ENCODE peak calls at places on chromosomes 13 and 19, in nine cellular contexts. One of them, this sample, is unnamed.
A peak's percentile ranks its signal among the peaks of the same experiment; 100 is the strongest.

GRCh38 chr13:33639158-33639557 is 178.8 kb upstream of the RFC3 start:
- DNase-seq in heart left ventricle: no peak
- DNase-seq in GM23338: no peak
- DNase-seq in SK-N-SH: no peak
- DNase-seq in hepatocyte: peak; percentile 62
- DNase-seq in right lobe of liver: peak; percentile 28
- DNase-seq in Peyer's patch: no peak
- DNase-seq in RWPE2: no peak
- DNase-seq in right atrium auricular region: peak; percentile 68
- DNase-seq in this sample: peak; percentile 73

GRCh38 chr13:110455941-110456340 is 105.6 kb downstream of the RAB20 start:
- DNase-seq in right atrium auricular region: peak; percentile 85
- DNase-seq in heart left ventricle: peak; percentile 69
- DNase-seq in GM23338: peak; percentile 91
- DNase-seq in RWPE2: no peak
- DNase-seq in Peyer's patch: peak; percentile 82
- DNase-seq in SK-N-SH: peak; percentile 91
- DNase-seq in hepatocyte: peak; percentile 89
- DNase-seq in right lobe of liver: peak; percentile 84
- DNase-seq in this sample: peak; percentile 63

GRCh38 chr13:31803327-31803726 is 64.0 kb downstream of the RXFP2 start:
- DNase-seq in right lobe of liver: no peak
- DNase-seq in right atrium auricular region: no peak
- DNase-seq in heart left ventricle: no peak
- DNase-seq in GM23338: no peak
- DNase-seq in RWPE2: no peak
- DNase-seq in hepatocyte: no peak
- DNase-seq in SK-N-SH: no peak
- DNase-seq in Peyer's patch: no peak
- DNase-seq in this sample: no peak

GRCh38 chr13:19252381-19252780 is 70.8 kb upstream of the TUBA3C start:
- DNase-seq in right atrium auricular region: no peak
- DNase-seq in SK-N-SH: no peak
- DNase-seq in right lobe of liver: no peak
- DNase-seq in heart left ventricle: no peak
- DNase-seq in hepatocyte: no peak
- DNase-seq in RWPE2: no peak
- DNase-seq in GM23338: no peak
- DNase-seq in Peyer's patch: no peak
- DNase-seq in this sample: no peak

GRCh38 chr19:53865918-53866696 is 1.6 kb upstream of the MYADM start:
- DNase-seq in RWPE2: no peak
- DNase-seq in right lobe of liver: peak; percentile 62
- DNase-seq in hepatocyte: peak; percentile 91
- DNase-seq in heart left ventricle: peak; percentile 80
- DNase-seq in GM23338: peak; percentile 85
- DNase-seq in SK-N-SH: peak; percentile 87
- DNase-seq in right atrium auricular region: peak; percentile 84
- DNase-seq in Peyer's patch: peak; percentile 84
- DNase-seq in this sample: peak; percentile 82

GRCh38 chr13:24493356-24493755 is 19.2 kb downstream of the PARP4 start:
- DNase-seq in Peyer's patch: no peak
- DNase-seq in heart left ventricle: no peak
- DNase-seq in right lobe of liver: no peak
- DNase-seq in GM23338: no peak
- DNase-seq in hepatocyte: no peak
- DNase-seq in SK-N-SH: no peak
- DNase-seq in RWPE2: no peak
- DNase-seq in right atrium auricular region: no peak
- DNase-seq in this sample: no peak

GRCh38 chr19:38073806-38074685 is 150.0 kb downstream of the DPF1 start:
- DNase-seq in heart left ventricle: no peak
- DNase-seq in RWPE2: no peak
- DNase-seq in SK-N-SH: peak; percentile 69
- DNase-seq in right atrium auricular region: no peak
- DNase-seq in GM23338: peak; percentile 81
- DNase-seq in Peyer's patch: peak; percentile 60
- DNase-seq in hepatocyte: peak; percentile 34
- DNase-seq in right lobe of liver: no peak
- DNase-seq in this sample: no peak

GRCh38 chr13:105442941-105443340 is 1092.5 kb downstream of the EFNB2 start:
- DNase-seq in Peyer's patch: no peak
- DNase-seq in RWPE2: no peak
- DNase-seq in right atrium auricular region: no peak
- DNase-seq in hepatocyte: peak; percentile 72
- DNase-seq in SK-N-SH: no peak
- DNase-seq in heart left ventricle: peak; percentile 18
- DNase-seq in right lobe of liver: no peak
- DNase-seq in GM23338: no peak
- DNase-seq in this sample: no peak

GRCh38 chr13:50130686-50131051 is 115.4 kb downstream of the KCNRG start:
- DNase-seq in hepatocyte: peak; percentile 22
- DNase-seq in RWPE2: no peak
- DNase-seq in right lobe of liver: peak; percentile 38
- DNase-seq in heart left ventricle: peak; percentile 32
- DNase-seq in SK-N-SH: peak; percentile 75
- DNase-seq in right atrium auricular region: no peak
- DNase-seq in GM23338: peak; percentile 44
- DNase-seq in Peyer's patch: peak; percentile 59
- DNase-seq in this sample: no peak

GRCh38 chr19:31641591-31641990 is 292.4 kb upstream of the TSHZ3 start:
- DNase-seq in GM23338: no peak
- DNase-seq in Peyer's patch: no peak
- DNase-seq in right atrium auricular region: no peak
- DNase-seq in hepatocyte: no peak
- DNase-seq in heart left ventricle: no peak
- DNase-seq in right lobe of liver: no peak
- DNase-seq in RWPE2: no peak
- DNase-seq in SK-N-SH: no peak
- DNase-seq in this sample: no peak

GRCh38 chr19:10872551-10873107 is 1.3 kb downstream of the CARM1 start:
- DNase-seq in RWPE2: no peak
- DNase-seq in GM23338: no peak
- DNase-seq in hepatocyte: no peak
- DNase-seq in heart left ventricle: no peak
- DNase-seq in right lobe of liver: no peak
- DNase-seq in SK-N-SH: no peak
- DNase-seq in Peyer's patch: no peak
- DNase-seq in right atrium auricular region: no peak
- DNase-seq in this sample: no peak

GRCh38 chr13:47480121-47480520 is 521.0 kb downstream of the SUCLA2 start:
- DNase-seq in hepatocyte: no peak
- DNase-seq in RWPE2: no peak
- DNase-seq in GM23338: no peak
- DNase-seq in heart left ventricle: no peak
- DNase-seq in right lobe of liver: no peak
- DNase-seq in SK-N-SH: no peak
- DNase-seq in Peyer's patch: no peak
- DNase-seq in right atrium auricular region: no peak
- DNase-seq in this sample: no peak

GRCh38 chr19:35206379-35206778 is 22.2 kb downstream of the FAM187B start:
- DNase-seq in GM23338: no peak
- DNase-seq in RWPE2: no peak
- DNase-seq in SK-N-SH: no peak
- DNase-seq in right atrium auricular region: no peak
- DNase-seq in Peyer's patch: no peak
- DNase-seq in right lobe of liver: no peak
- DNase-seq in hepatocyte: no peak
- DNase-seq in heart left ventricle: no peak
- DNase-seq in this sample: no peak

GRCh38 chr13:112545866-112546265 is 42.1 kb downstream of the TUBGCP3 start:
- DNase-seq in Peyer's patch: no peak
- DNase-seq in right lobe of liver: no peak
- DNase-seq in RWPE2: no peak
- DNase-seq in GM23338: no peak
- DNase-seq in SK-N-SH: no peak
- DNase-seq in right atrium auricular region: no peak
- DNase-seq in hepatocyte: peak; percentile 51
- DNase-seq in heart left ventricle: no peak
- DNase-seq in this sample: no peak

GRCh38 chr13:52454459-52454824 is 836 bp upstream of the CKAP2 start:
- DNase-seq in right atrium auricular region: no peak
- DNase-seq in hepatocyte: peak; percentile 29
- DNase-seq in SK-N-SH: peak; percentile 34
- DNase-seq in RWPE2: no peak
- DNase-seq in Peyer's patch: no peak
- DNase-seq in GM23338: peak; percentile 12
- DNase-seq in heart left ventricle: no peak
- DNase-seq in right lobe of liver: no peak
- DNase-seq in this sample: no peak

GRCh38 chr19:44845286-44845611 is 848 bp upstream of the NECTIN2 start:
- DNase-seq in heart left ventricle: no peak
- DNase-seq in hepatocyte: no peak
- DNase-seq in RWPE2: no peak
- DNase-seq in GM23338: no peak
- DNase-seq in SK-N-SH: no peak
- DNase-seq in right atrium auricular region: no peak
- DNase-seq in Peyer's patch: no peak
- DNase-seq in right lobe of liver: peak; percentile 62
- DNase-seq in this sample: peak; percentile 64
- H3K4me3 ChIP-seq in heart left ventricle: peak overlapping the region; percentile 63
- H3K4me3 ChIP-seq in hepatocyte: peak overlapping the region; percentile 39
- H3K4me3 ChIP-seq in RWPE2: peak overlapping the region; percentile 100
- H3K4me3 ChIP-seq in GM23338: peak overlapping the region; percentile 79
- H3K4me3 ChIP-seq in SK-N-SH: peak overlapping the region; percentile 74
- H3K4me3 ChIP-seq in right atrium auricular region: peak overlapping the region; percentile 100
- H3K4me3 ChIP-seq in Peyer's patch: no peak overlapping the region
- H3K4me3 ChIP-seq in right lobe of liver: peak overlapping the region; percentile 64
- H3K4me3 ChIP-seq in this sample: peak overlapping the region; percentile 100

DNA sequence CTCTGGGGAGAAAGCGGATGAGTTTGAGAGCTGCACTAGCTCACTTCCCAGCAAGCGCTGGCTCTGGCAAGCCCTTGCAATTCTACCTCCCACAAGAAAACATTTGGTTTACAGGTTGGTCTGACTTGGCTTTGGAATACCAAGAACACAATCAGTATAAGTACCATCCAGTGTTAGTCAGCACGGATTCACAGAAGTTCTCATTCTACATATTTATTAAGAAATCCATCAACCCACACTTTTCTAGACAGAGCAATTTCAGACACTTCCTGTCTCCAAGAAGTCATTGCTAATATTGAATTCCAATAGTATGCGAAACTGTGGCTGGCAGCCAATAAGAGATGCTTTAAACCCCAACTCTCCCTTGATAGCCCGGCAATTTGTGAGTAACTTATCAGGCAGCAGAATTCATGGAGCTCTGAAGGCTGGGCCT is 59.5 kb upstream of the WASF3 start:
- DNase-seq in heart left ventricle: no peak
- DNase-seq in RWPE2: no peak
- DNase-seq in right atrium auricular region: no peak
- DNase-seq in right lobe of liver: no peak
- DNase-seq in GM23338: no peak
- DNase-seq in Peyer's patch: no peak
- DNase-seq in hepatocyte: no peak
- DNase-seq in SK-N-SH: no peak
- DNase-seq in this sample: no peak
- TF ChIP-seq CTCF in heart left ventricle: no peak
- TF ChIP-seq CTCF in RWPE2: no peak
- TF ChIP-seq CTCF in right atrium auricular region: no peak
- TF ChIP-seq CTCF in right lobe of liver: no peak
- TF ChIP-seq CTCF in GM23338: no peak
- TF ChIP-seq CTCF in Peyer's patch: no peak
- TF ChIP-seq CTCF in hepatocyte: no peak
- TF ChIP-seq CTCF in SK-N-SH: no peak
- TF ChIP-seq CTCF in this sample: no peak

GRCh38 chr19:1254081-1254527 is 5.7 kb downstream of the MIDN start:
- DNase-seq in GM23338: no peak
- DNase-seq in heart left ventricle: peak; percentile 70
- DNase-seq in RWPE2: no peak
- DNase-seq in SK-N-SH: no peak
- DNase-seq in hepatocyte: no peak
- DNase-seq in right atrium auricular region: no peak
- DNase-seq in Peyer's patch: peak; percentile 58
- DNase-seq in right lobe of liver: peak; percentile 65
- DNase-seq in this sample: peak; percentile 67

GRCh38 chr19:1252221-1252817 is 3.9 kb downstream of the MIDN start:
- DNase-seq in hepatocyte: peak; percentile 85
- DNase-seq in heart left ventricle: peak; percentile 91
- DNase-seq in right atrium auricular region: peak; percentile 96
- DNase-seq in right lobe of liver: peak; percentile 93
- DNase-seq in RWPE2: peak; percentile 92
- DNase-seq in GM23338: no peak
- DNase-seq in Peyer's patch: peak; percentile 83
- DNase-seq in SK-N-SH: peak; percentile 55
- DNase-seq in this sample: peak; percentile 95

GRCh38 chr19:1252818-1253513 is 4.6 kb downstream of the MIDN start:
- DNase-seq in right atrium auricular region: peak; percentile 95
- DNase-seq in Peyer's patch: peak; percentile 92
- DNase-seq in RWPE2: peak; percentile 95
- DNase-seq in SK-N-SH: peak; percentile 69
- DNase-seq in heart left ventricle: peak; percentile 93
- DNase-seq in right lobe of liver: peak; percentile 90
- DNase-seq in GM23338: no peak
- DNase-seq in hepatocyte: peak; percentile 95
- DNase-seq in this sample: peak; percentile 96

GRCh38 chr19:1254530-1255185 is 6.3 kb downstream of the MIDN start:
- DNase-seq in right lobe of liver: no peak
- DNase-seq in Peyer's patch: no peak
- DNase-seq in hepatocyte: no peak
- DNase-seq in heart left ventricle: no peak
- DNase-seq in GM23338: no peak
- DNase-seq in RWPE2: no peak
- DNase-seq in SK-N-SH: no peak
- DNase-seq in right atrium auricular region: no peak
- DNase-seq in this sample: no peak

DNA sequence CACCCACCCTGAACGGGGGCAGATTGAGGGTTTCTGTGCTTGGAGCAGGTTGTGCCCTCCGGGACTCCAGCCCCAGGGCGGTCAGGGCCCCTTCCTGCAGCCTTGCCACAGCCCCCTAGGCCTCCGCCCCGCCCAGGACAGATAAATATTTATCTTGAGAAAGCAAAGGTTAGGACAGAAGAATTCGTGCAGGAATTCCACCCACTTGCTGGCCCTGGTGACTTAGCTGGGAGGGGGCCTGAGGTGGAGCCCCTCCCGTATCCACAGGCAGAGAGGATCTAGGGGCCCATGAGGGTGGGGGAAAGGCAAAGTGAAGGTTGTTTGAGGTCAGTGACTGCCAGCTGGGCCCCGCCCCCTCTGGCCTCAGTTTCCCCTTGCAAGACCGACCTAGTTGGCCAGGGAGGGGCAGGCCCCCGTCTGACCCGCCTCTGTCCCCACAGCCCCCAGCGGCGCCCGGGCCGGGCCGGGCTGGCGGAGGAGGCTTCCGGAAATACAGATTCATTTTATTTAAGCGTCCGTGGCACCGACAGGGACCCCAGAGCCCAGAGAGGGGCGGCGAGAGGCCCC is 5.2 kb downstream of the MIDN start:
- DNase-seq in SK-N-SH: no peak
- DNase-seq in Peyer's patch: no peak
- DNase-seq in hepatocyte: peak; percentile 88
- DNase-seq in heart left ventricle: no peak
- DNase-seq in right atrium auricular region: no peak
- DNase-seq in GM23338: no peak
- DNase-seq in right lobe of liver: no peak
- DNase-seq in RWPE2: no peak
- DNase-seq in this sample: no peak
- H3K4me1 ChIP-seq in SK-N-SH: peaks cover 20% of the 10 kb centered on the region
- H3K4me1 ChIP-seq in Peyer's patch: peaks cover 61% of the 10 kb centered on the region
- H3K4me1 ChIP-seq in hepatocyte: peaks cover 45% of the 10 kb centered on the region
- H3K4me1 ChIP-seq in heart left ventricle: peaks cover 25% of the 10 kb centered on the region
- H3K4me1 ChIP-seq in right atrium auricular region: peaks cover 79% of the 10 kb centered on the region
- H3K4me1 ChIP-seq in GM23338: peaks cover 14% of the 10 kb centered on the region
- H3K4me1 ChIP-seq in right lobe of liver: peaks cover 43% of the 10 kb centered on the region
- H3K4me1 ChIP-seq in RWPE2: peaks cover 22% of the 10 kb centered on the region
- H3K4me1 ChIP-seq in this sample: peaks cover 35% of the 10 kb centered on the region

GRCh38 chr19:48364564-48365363 is 597 bp downstream of the SYNGR4 start:
- DNase-seq in Peyer's patch: no peak
- DNase-seq in hepatocyte: no peak
- DNase-seq in RWPE2: no peak
- DNase-seq in SK-N-SH: no peak
- DNase-seq in right atrium auricular region: no peak
- DNase-seq in heart left ventricle: no peak
- DNase-seq in GM23338: no peak
- DNase-seq in right lobe of liver: no peak
- DNase-seq in this sample: peak; percentile 25
- H3K4me3 ChIP-seq in Peyer's patch: peak overlapping the region; percentile 54
- H3K4me3 ChIP-seq in hepatocyte: no peak overlapping the region
- H3K4me3 ChIP-seq in RWPE2: peak overlapping the region; percentile 38
- H3K4me3 ChIP-seq in SK-N-SH: no peak overlapping the region
- H3K4me3 ChIP-seq in right atrium auricular region: peak overlapping the region; percentile 74
- H3K4me3 ChIP-seq in heart left ventricle: peak overlapping the region; percentile 73
- H3K4me3 ChIP-seq in GM23338: peak overlapping the region; percentile 58
- H3K4me3 ChIP-seq in right lobe of liver: peak overlapping the region; percentile 63
- H3K4me3 ChIP-seq in this sample: no peak overlapping the region